ENCODE peak calls at places on chromosomes 12 and 14, in seven cellular contexts. F is astrocyte of the spinal cord, L is psoas muscle, Z is fibroblast of villous mesenchyme, U is testis, Q is neural progenitor cell, M is small intestine. C is an unnamed sample.

GRCh38 chr12:27176765-27177164 is 67.3 kb upstream of the STK38L start:
- DNase-seq in F (peak), L (no peak), Z (peak), U (no peak), Q (no peak), M (no peak), C (peak)

GRCh38 chr12:45348311-45348710 is 132.4 kb downstream of the ANO6 start:
- DNase-seq in F (no peak), L (no peak), Z (peak), U (no peak), Q (no peak), M (no peak), C (no peak)

GRCh38 chr12:91216871-91217270 is 34.3 kb upstream of the DCN start:
- DNase-seq in F (no peak), L (no peak), Z (no peak), U (no peak), Q (no peak), M (no peak), C (peak)

GRCh38 chr12:130838284-130838950 is 633 bp downstream of the STX2 start:
- DNase-seq in F (no peak), L (peak), Z (peak), U (peak), Q (peak), M (peak), C (peak)

GRCh38 chr14:99579903-99580570 is 24.0 kb downstream of the CCDC85C start:
- DNase-seq in F (peak), L (no peak), Z (no peak), U (no peak), Q (peak), M (peak), C (peak)

GRCh38 chr12:87618199-87618598 is 411.0 kb downstream of the C12orf50 start:
- DNase-seq in F (no peak), L (no peak), Z (no peak), U (no peak), Q (no peak), M (no peak), C (peak)

GRCh38 chr12:93946542-93947150 is 201.7 kb upstream of the PLXNC1 start:
- DNase-seq in F (peak), L (no peak), Z (no peak), U (no peak), Q (no peak), M (no peak), C (peak)

GRCh38 chr12:30026621-30027234 is 243.0 kb upstream of the TMTC1 start:
- DNase-seq in F (peak), L (no peak), Z (peak), U (peak), Q (no peak), M (no peak), C (peak)

GRCh38 chr12:27821259-27821973 is 41.4 kb upstream of the MANSC4 start:
- DNase-seq in F (peak), L (no peak), Z (peak), U (peak), Q (peak), M (peak), C (peak)

GRCh38 chr14:76806446-76806845 is 6.2 kb downstream of the ANGEL1 start:
- DNase-seq in F (no peak), L (no peak), Z (no peak), U (no peak), Q (no peak), M (no peak), C (no peak)

GRCh38 chr12:90099288-90099687 is 390.6 kb upstream of the ATP2B1 start:
- DNase-seq in F (peak), L (no peak), Z (no peak), U (no peak), Q (no peak), M (no peak), C (no peak)

GRCh38 chr12:42094277-42094676 is 50.4 kb downstream of the GXYLT1 start:
- DNase-seq in F (peak), L (no peak), Z (peak), U (no peak), Q (no peak), M (peak), C (peak)

GRCh38 chr14:42047421-42048045 is 440.9 kb downstream of the LRFN5 start:
- DNase-seq in F (no peak), L (no peak), Z (no peak), U (no peak), Q (no peak), M (no peak), C (no peak)

GRCh38 chr14:24938593-24938992 is 111.4 kb downstream of the STXBP6 start:
- DNase-seq in F (no peak), L (no peak), Z (no peak), U (no peak), Q (peak), M (no peak), C (no peak)

GRCh38 chr12:25526778-25527177 is 26.3 kb downstream of the LMNTD1 start:
- DNase-seq in F (no peak), L (no peak), Z (no peak), U (no peak), Q (no peak), M (no peak), C (peak)

GRCh38 chr12:22733756-22734155 is 108.8 kb downstream of the ETNK1 start:
- DNase-seq in F (no peak), L (no peak), Z (no peak), U (no peak), Q (no peak), M (no peak), C (peak)

GRCh38 chr14:55388160-55388559 is 23.5 kb downstream of the ATG14 start:
- DNase-seq in F (peak), L (no peak), Z (peak), U (no peak), Q (no peak), M (no peak), C (no peak)

GRCh38 chr14:90569606-90570462 is 173.0 kb downstream of the CALM1 start:
- DNase-seq in F (no peak), L (peak), Z (no peak), U (no peak), Q (no peak), M (no peak), C (peak)

GRCh38 chr12:76220980-76221379 is 127.2 kb downstream of the BBS10 start:
- DNase-seq in F (no peak), L (no peak), Z (no peak), U (no peak), Q (peak), M (no peak), C (peak)

GRCh38 chr12:20508362-20508761 is 140.0 kb downstream of the PDE3A start:
- DNase-seq in F (no peak), L (no peak), Z (peak), U (no peak), Q (no peak), M (no peak), C (no peak)

GRCh38 chr12:113808095-113808951 is 157.8 kb downstream of the RBM19 start:
- DNase-seq in F (no peak), L (peak), Z (no peak), U (no peak), Q (no peak), M (no peak), C (no peak)

GRCh38 chr12:3885179-3886094 is 12.2 kb upstream of the PARP11 start:
- DNase-seq in F (peak), L (no peak), Z (peak), U (no peak), Q (peak), M (peak), C (peak)

GRCh38 chr12:57519758-57520007 is 631 bp downstream of the DDIT3 start:
- DNase-seq in F (no peak), L (no peak), Z (no peak), U (no peak), Q (peak), M (peak), C (peak)

GRCh38 chr12:100904270-100904669 is 109.7 kb downstream of the ANO4 start:
- DNase-seq in F (no peak), L (no peak), Z (peak), U (no peak), Q (no peak), M (no peak), C (peak)

GRCh38 chr12:124391340-124392261 is 96.7 kb downstream of the RFLNA start:
- DNase-seq in F (peak), L (peak), Z (peak), U (no peak), Q (no peak), M (no peak), C (peak)

GRCh38 chr14:104977008-104977680 is 1.0 kb downstream of the AHNAK2 start:
- DNase-seq in F (no peak), L (peak), Z (no peak), U (no peak), Q (no peak), M (no peak), C (no peak)
- H3K4me3 ChIP-seq in F (peak), L (peak), Z (peak), U (peak), Q (peak), M (peak), C (peak)

GRCh38 chr14:61048640-61049039 is 67.6 kb downstream of the SLC38A6 start:
- DNase-seq in F (no peak), L (no peak), Z (peak), U (no peak), Q (no peak), M (no peak), C (no peak)

DNA sequence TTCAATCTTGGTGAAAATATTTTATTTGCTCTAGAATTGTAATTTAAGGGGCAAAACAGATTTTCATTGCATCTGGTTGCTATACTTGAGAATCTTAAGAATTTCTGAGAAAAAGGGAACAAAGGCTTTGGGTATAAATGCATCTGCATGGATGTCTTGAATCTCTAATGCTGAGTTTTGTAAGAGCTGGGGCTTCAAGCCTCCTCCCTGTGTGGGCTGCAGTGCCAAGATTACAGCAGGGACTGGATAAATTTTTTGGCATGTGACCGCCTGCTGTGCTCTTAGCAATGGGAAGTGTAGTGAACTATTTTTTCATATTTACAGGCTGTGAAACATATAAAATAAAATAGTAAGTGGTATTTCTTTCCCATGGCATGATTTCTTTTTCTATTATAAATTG is 70.0 kb downstream of the SLC38A6 start:
- DNase-seq in F (no peak), L (peak), Z (no peak), U (peak), Q (peak), M (no peak), C (no peak)
- H3K4me3 ChIP-seq in F (no peak), L (no peak), Z (no peak), U (no peak), Q (no peak), M (no peak), C (no peak)

DNA sequence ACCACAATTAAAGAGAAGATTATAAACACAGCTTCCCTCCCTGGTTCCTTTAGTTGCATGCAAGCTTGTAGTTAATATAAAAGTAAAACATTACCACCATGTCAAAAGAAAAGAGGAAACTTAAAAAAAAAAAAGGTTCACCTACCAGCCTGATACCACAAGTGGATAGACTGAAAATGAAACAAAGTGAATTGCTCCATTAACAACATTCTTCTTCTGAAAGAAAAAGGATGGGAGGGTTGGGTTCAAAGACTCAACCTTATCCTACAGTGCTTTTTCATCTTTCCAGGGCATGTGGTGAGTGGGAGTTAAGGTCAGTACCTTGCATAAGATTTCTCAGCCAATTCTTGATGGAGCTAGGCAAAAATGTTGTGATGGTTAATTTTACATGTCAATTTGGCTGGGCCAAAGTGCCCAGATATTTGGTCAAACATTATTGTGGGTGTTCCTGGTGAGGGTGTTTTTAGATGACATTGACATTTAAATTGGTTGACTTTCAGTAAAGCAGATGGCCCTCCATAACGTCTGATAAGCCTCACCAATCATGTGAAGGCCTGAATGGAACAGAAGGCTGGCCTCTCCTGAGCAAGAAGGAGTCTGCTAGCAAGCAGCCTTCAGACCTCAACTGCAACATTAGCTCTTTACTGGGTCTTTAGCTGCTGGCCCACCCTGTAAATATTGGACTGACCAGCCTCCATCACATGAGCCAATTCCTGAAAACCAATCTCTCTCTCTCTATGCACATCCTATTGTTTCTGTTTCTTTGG is 28.8 kb downstream of the VCPKMT start:
- DNase-seq in F (no peak), L (no peak), Z (no peak), U (no peak), Q (no peak), M (no peak), C (no peak)
- H3K4me3 ChIP-seq in F (no peak), L (no peak), Z (no peak), U (no peak), Q (no peak), M (no peak), C (no peak)

DNA sequence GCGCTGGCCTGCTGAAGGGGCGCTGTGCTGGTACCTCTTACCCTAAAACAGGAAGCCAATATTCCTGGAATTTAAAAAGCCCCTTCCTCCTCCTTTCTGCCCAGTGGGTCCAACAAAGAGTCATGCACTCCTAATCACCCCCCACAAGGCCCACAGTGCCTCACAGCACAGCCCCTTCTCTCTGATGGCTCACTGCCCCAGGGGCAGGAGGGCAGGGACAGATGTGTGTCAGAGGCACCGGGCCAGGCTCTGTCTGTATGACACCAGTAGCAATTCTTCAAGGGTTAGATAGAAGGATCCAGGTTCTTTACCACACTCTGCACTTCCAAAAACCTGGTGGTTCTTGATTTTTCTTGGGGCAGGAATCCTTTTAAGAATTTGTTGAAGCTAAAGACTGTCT is 8.9 kb downstream of the MYH6 start:
- DNase-seq in F (no peak), L (peak), Z (no peak), U (no peak), Q (no peak), M (no peak), C (no peak)
- H3K4me3 ChIP-seq in F (no peak), L (no peak), Z (no peak), U (no peak), Q (no peak), M (no peak), C (no peak)

GRCh38 chr14:68598089-68598488 is 194.8 kb downstream of the ZFP36L1 start:
- DNase-seq in F (no peak), L (no peak), Z (no peak), U (no peak), Q (no peak), M (no peak), C (no peak)
- H3K4me3 ChIP-seq in F (no peak), L (no peak), Z (no peak), U (no peak), Q (no peak), M (no peak), C (no peak)

GRCh38 chr14:104714066-104714465 is 10.0 kb upstream of the ADSS1 start:
- DNase-seq in F (no peak), L (no peak), Z (no peak), U (no peak), Q (no peak), M (no peak), C (no peak)
- H3K4me3 ChIP-seq in F (no peak), L (no peak), Z (no peak), U (no peak), Q (no peak), M (no peak), C (no peak)

GRCh38 chr14:54220697-54221431 is 175.9 kb upstream of the CDKN3 start:
- DNase-seq in F (no peak), L (no peak), Z (no peak), U (no peak), Q (no peak), M (no peak), C (no peak)
- H3K4me3 ChIP-seq in F (no peak), L (peak), Z (peak), U (no peak), Q (peak), M (no peak), C (no peak)

C was measured in epithelial cell of esophagus.